ENCODE peak calls at places on chromosomes 3 and 15, in nine cellular contexts. Z, O, T, C, P, M, S, U and F are unnamed samples.

GRCh38 chr3:20099020-20099539 is 58.8 kb downstream of the KAT2B start:
- DNase-seq in C (no peak), O (no peak), M (no peak), S (no peak), P (peak; percentile 19), Z (no peak), T (no peak), U (no peak), F (no peak)

GRCh38 chr15:90883971-90884718 is at the start of gene FES:
- DNase-seq in C (no peak), S (no peak), M (no peak), O (peak; percentile 32), T (no peak), Z (peak; percentile 84), P (no peak), U (peak; percentile 84), F (no peak)

GRCh38 chr15:76285241-76285825 is 25.9 kb downstream of the ETFA start:
- DNase-seq in S (no peak), M (peak; percentile 31), P (no peak), Z (no peak), T (no peak), U (no peak), C (no peak), O (no peak), F (no peak)

GRCh38 chr3:168117853-168118313 is 22.2 kb upstream of the GOLIM4 start:
- DNase-seq in M (no peak), T (no peak), O (no peak), U (no peak), S (no peak), Z (no peak), C (no peak), P (no peak), F (no peak)

GRCh38 chr3:117820900-117821299 is 1111.3 kb downstream of the TUSC7 start:
- DNase-seq in Z (no peak), C (no peak), T (peak; percentile 5), U (no peak), S (no peak), P (no peak), O (no peak), M (no peak), F (no peak)

GRCh38 chr3:120506828-120507774 is 56.3 kb upstream of the FSTL1 start:
- DNase-seq in U (no peak), S (no peak), C (no peak), T (no peak), P (no peak), Z (peak; percentile 37), M (no peak), O (no peak), F (no peak)

GRCh38 chr3:126683506-126683905 is 20.5 kb upstream of the CHCHD6 start:
- DNase-seq in O (no peak), C (no peak), P (no peak), U (peak; percentile 87), T (no peak), Z (no peak), M (peak; percentile 83), S (no peak), F (no peak)

GRCh38 chr3:9732080-9732752 is 681 bp downstream of the BRPF1 start:
- DNase-seq in P (peak; percentile 35), M (no peak), T (no peak), U (no peak), Z (peak; percentile 51), C (no peak), S (no peak), O (no peak), F (peak; percentile 15)

GRCh38 chr15:61820951-61821350 is 239.3 kb downstream of the VPS13C start:
- DNase-seq in C (no peak), Z (no peak), S (no peak), O (no peak), P (no peak), U (no peak), T (no peak), M (no peak), F (no peak)

GRCh38 chr3:126638790-126639189 is 16.1 kb downstream of the TXNRD3 start:
- DNase-seq in S (no peak), U (no peak), P (no peak), C (no peak), M (no peak), Z (no peak), O (no peak), T (no peak), F (no peak)

GRCh38 chr15:88748651-88749050 is 54.6 kb upstream of the ACAN start:
- DNase-seq in Z (no peak), C (no peak), O (no peak), T (no peak), M (no peak), S (no peak), U (no peak), P (no peak), F (no peak)

GRCh38 chr3:82082796-82083195 is 321.4 kb upstream of the GBE1 start:
- DNase-seq in C (no peak), U (no peak), M (no peak), O (no peak), S (no peak), T (no peak), P (no peak), Z (no peak), F (no peak)

GRCh38 chr15:101501703-101502373 is 12.3 kb upstream of the PCSK6 start:
- DNase-seq in O (peak; percentile 69), P (peak; percentile 48), C (no peak), M (no peak), T (no peak), Z (no peak), U (peak; percentile 84), S (peak; percentile 57), F (no peak)

GRCh38 chr3:195187609-195188529 is 83.1 kb downstream of the XXYLT1 start:
- DNase-seq in S (no peak), Z (no peak), U (no peak), O (no peak), C (no peak), M (no peak), T (no peak), P (no peak), F (no peak)

GRCh38 chr3:42473083-42473932 is 29.1 kb upstream of the VIPR1 start:
- DNase-seq in Z (peak; percentile 67), U (peak; percentile 61), M (no peak), S (no peak), C (no peak), T (no peak), P (no peak), O (no peak), F (no peak)

GRCh38 chr3:20078194-20078709 is 38.0 kb downstream of the KAT2B start:
- DNase-seq in O (no peak), P (no peak), C (no peak), M (no peak), T (no peak), S (no peak), Z (no peak), U (no peak), F (no peak)

GRCh38 chr15:57017024-57017423 is 98.6 kb downstream of the TCF12 start:
- DNase-seq in P (no peak), C (no peak), M (peak; percentile 45), O (no peak), T (no peak), U (no peak), Z (no peak), S (no peak), F (no peak)

GRCh38 chr15:39584662-39585393 is 3.9 kb downstream of the THBS1 start:
- DNase-seq in T (no peak), S (no peak), Z (no peak), P (no peak), U (peak; percentile 31), M (no peak), C (no peak), O (no peak), F (no peak)